ENCODE peak calls at places on chromosomes 11 and 22, in six cellular contexts. One of them, this sample, is unnamed.

GRCh38 chr11:130439160-130439519 is 9.3 kb upstream of the ADAMTS15 start:
- DNase-seq in endothelial cell of umbilical vein: no peak
- DNase-seq in AG10803: no peak
- DNase-seq in brain microvascular endothelial cell: no peak
- DNase-seq in retinal pigment epithelial cell: no peak
- DNase-seq in BE2C: no peak
- DNase-seq in this sample: no peak

GRCh38 chr22:25709758-25710157 is 32.2 kb upstream of the MYO18B start:
- DNase-seq in endothelial cell of umbilical vein: no peak
- DNase-seq in AG10803: no peak
- DNase-seq in brain microvascular endothelial cell: no peak
- DNase-seq in retinal pigment epithelial cell: no peak
- DNase-seq in BE2C: no peak
- DNase-seq in this sample: no peak

GRCh38 chr11:17013548-17014320 is 480 bp downstream of the PLEKHA7 start:
- DNase-seq in endothelial cell of umbilical vein: no peak
- DNase-seq in AG10803: no peak
- DNase-seq in brain microvascular endothelial cell: no peak
- DNase-seq in retinal pigment epithelial cell: no peak
- DNase-seq in BE2C: no peak
- DNase-seq in this sample: peak

GRCh38 chr22:32649515-32650200 is 151.8 kb upstream of the TIMP3 start:
- DNase-seq in endothelial cell of umbilical vein: no peak
- DNase-seq in AG10803: peak
- DNase-seq in brain microvascular endothelial cell: peak
- DNase-seq in retinal pigment epithelial cell: no peak
- DNase-seq in BE2C: no peak
- DNase-seq in this sample: peak

GRCh38 chr11:92152245-92152644 is 72.4 kb upstream of the FAT3 start:
- DNase-seq in endothelial cell of umbilical vein: no peak
- DNase-seq in AG10803: peak
- DNase-seq in brain microvascular endothelial cell: no peak
- DNase-seq in retinal pigment epithelial cell: no peak
- DNase-seq in BE2C: peak
- DNase-seq in this sample: no peak

GRCh38 chr11:43689167-43689566 is 8.6 kb downstream of the HSD17B12 start:
- DNase-seq in endothelial cell of umbilical vein: no peak
- DNase-seq in AG10803: no peak
- DNase-seq in brain microvascular endothelial cell: no peak
- DNase-seq in retinal pigment epithelial cell: no peak
- DNase-seq in BE2C: no peak
- DNase-seq in this sample: no peak

GRCh38 chr11:8731647-8732188 is 49.1 kb downstream of the RPL27A start:
- DNase-seq in endothelial cell of umbilical vein: no peak
- DNase-seq in AG10803: no peak
- DNase-seq in brain microvascular endothelial cell: no peak
- DNase-seq in retinal pigment epithelial cell: no peak
- DNase-seq in BE2C: no peak
- DNase-seq in this sample: no peak

GRCh38 chr11:125621995-125622394 is 3.0 kb upstream of the CHEK1 start:
- DNase-seq in endothelial cell of umbilical vein: peak
- DNase-seq in AG10803: peak
- DNase-seq in brain microvascular endothelial cell: no peak
- DNase-seq in retinal pigment epithelial cell: peak
- DNase-seq in BE2C: no peak
- DNase-seq in this sample: peak

GRCh38 chr11:30254307-30255298 is 23.8 kb downstream of the FSHB start:
- DNase-seq in endothelial cell of umbilical vein: no peak
- DNase-seq in AG10803: no peak
- DNase-seq in brain microvascular endothelial cell: peak
- DNase-seq in retinal pigment epithelial cell: no peak
- DNase-seq in BE2C: no peak
- DNase-seq in this sample: no peak

GRCh38 chr11:540583-541432 is 3.5 kb downstream of the LRRC56 start:
- DNase-seq in endothelial cell of umbilical vein: no peak
- DNase-seq in AG10803: no peak
- DNase-seq in brain microvascular endothelial cell: no peak
- DNase-seq in retinal pigment epithelial cell: no peak
- DNase-seq in BE2C: no peak
- DNase-seq in this sample: no peak

GRCh38 chr11:134508219-134508990 is 96.4 kb upstream of the B3GAT1 start:
- DNase-seq in endothelial cell of umbilical vein: no peak
- DNase-seq in AG10803: no peak
- DNase-seq in brain microvascular endothelial cell: no peak
- DNase-seq in retinal pigment epithelial cell: no peak
- DNase-seq in BE2C: no peak
- DNase-seq in this sample: no peak

GRCh38 chr11:99932684-99933083 is 754.4 kb upstream of the ARHGAP42 start:
- DNase-seq in endothelial cell of umbilical vein: no peak
- DNase-seq in AG10803: no peak
- DNase-seq in brain microvascular endothelial cell: no peak
- DNase-seq in retinal pigment epithelial cell: peak
- DNase-seq in BE2C: no peak
- DNase-seq in this sample: no peak

GRCh38 chr11:57751676-57752253 is at the start of gene BTBD18:
- DNase-seq in endothelial cell of umbilical vein: peak
- DNase-seq in AG10803: peak
- DNase-seq in brain microvascular endothelial cell: peak
- DNase-seq in retinal pigment epithelial cell: no peak
- DNase-seq in BE2C: peak
- DNase-seq in this sample: no peak

GRCh38 chr11:46075168-46075567 is 46.1 kb downstream of the PHF21A start:
- DNase-seq in endothelial cell of umbilical vein: peak
- DNase-seq in AG10803: peak
- DNase-seq in brain microvascular endothelial cell: peak
- DNase-seq in retinal pigment epithelial cell: peak
- DNase-seq in BE2C: no peak
- DNase-seq in this sample: peak

GRCh38 chr11:77396305-77396704 is 77.6 kb downstream of the PAK1 start:
- DNase-seq in endothelial cell of umbilical vein: no peak
- DNase-seq in AG10803: no peak
- DNase-seq in brain microvascular endothelial cell: no peak
- DNase-seq in retinal pigment epithelial cell: no peak
- DNase-seq in BE2C: no peak
- DNase-seq in this sample: no peak

GRCh38 chr22:22915670-22916035 is 28.0 kb downstream of the IGLL5 start:
- DNase-seq in endothelial cell of umbilical vein: no peak
- DNase-seq in AG10803: no peak
- DNase-seq in brain microvascular endothelial cell: no peak
- DNase-seq in retinal pigment epithelial cell: no peak
- DNase-seq in BE2C: no peak
- DNase-seq in this sample: no peak

GRCh38 chr11:119093951-119094815 is 7.5 kb downstream of the DPAGT1 start:
- DNase-seq in endothelial cell of umbilical vein: peak
- DNase-seq in AG10803: peak
- DNase-seq in brain microvascular endothelial cell: peak
- DNase-seq in retinal pigment epithelial cell: no peak
- DNase-seq in BE2C: peak
- DNase-seq in this sample: peak

GRCh38 chr11:119506436-119506835 is 83.5 kb upstream of the THY1 start:
- DNase-seq in endothelial cell of umbilical vein: no peak
- DNase-seq in AG10803: no peak
- DNase-seq in brain microvascular endothelial cell: no peak
- DNase-seq in retinal pigment epithelial cell: no peak
- DNase-seq in BE2C: peak
- DNase-seq in this sample: no peak

GRCh38 chr11:74860743-74861142 is 88.1 kb downstream of the XRRA1 start:
- DNase-seq in endothelial cell of umbilical vein: no peak
- DNase-seq in AG10803: no peak
- DNase-seq in brain microvascular endothelial cell: no peak
- DNase-seq in retinal pigment epithelial cell: no peak
- DNase-seq in BE2C: no peak
- DNase-seq in this sample: no peak

GRCh38 chr11:65559535-65559934 is 1.4 kb upstream of the LTBP3 start:
- DNase-seq in endothelial cell of umbilical vein: no peak
- DNase-seq in AG10803: no peak
- DNase-seq in brain microvascular endothelial cell: no peak
- DNase-seq in retinal pigment epithelial cell: no peak
- DNase-seq in BE2C: no peak
- DNase-seq in this sample: no peak

GRCh38 chr11:65558785-65559509 is 788 bp upstream of the LTBP3 start:
- DNase-seq in endothelial cell of umbilical vein: peak
- DNase-seq in AG10803: peak
- DNase-seq in brain microvascular endothelial cell: peak
- DNase-seq in retinal pigment epithelial cell: no peak
- DNase-seq in BE2C: no peak
- DNase-seq in this sample: peak

GRCh38 chr11:65557280-65558001 is 718 bp downstream of the LTBP3 start:
- DNase-seq in endothelial cell of umbilical vein: peak
- DNase-seq in AG10803: no peak
- DNase-seq in brain microvascular endothelial cell: no peak
- DNase-seq in retinal pigment epithelial cell: no peak
- DNase-seq in BE2C: no peak
- DNase-seq in this sample: peak

GRCh38 chr11:65556470-65557279 is 1.5 kb downstream of the LTBP3 start:
- DNase-seq in endothelial cell of umbilical vein: peak
- DNase-seq in AG10803: no peak
- DNase-seq in brain microvascular endothelial cell: no peak
- DNase-seq in retinal pigment epithelial cell: no peak
- DNase-seq in BE2C: no peak
- DNase-seq in this sample: no peak

DNA sequence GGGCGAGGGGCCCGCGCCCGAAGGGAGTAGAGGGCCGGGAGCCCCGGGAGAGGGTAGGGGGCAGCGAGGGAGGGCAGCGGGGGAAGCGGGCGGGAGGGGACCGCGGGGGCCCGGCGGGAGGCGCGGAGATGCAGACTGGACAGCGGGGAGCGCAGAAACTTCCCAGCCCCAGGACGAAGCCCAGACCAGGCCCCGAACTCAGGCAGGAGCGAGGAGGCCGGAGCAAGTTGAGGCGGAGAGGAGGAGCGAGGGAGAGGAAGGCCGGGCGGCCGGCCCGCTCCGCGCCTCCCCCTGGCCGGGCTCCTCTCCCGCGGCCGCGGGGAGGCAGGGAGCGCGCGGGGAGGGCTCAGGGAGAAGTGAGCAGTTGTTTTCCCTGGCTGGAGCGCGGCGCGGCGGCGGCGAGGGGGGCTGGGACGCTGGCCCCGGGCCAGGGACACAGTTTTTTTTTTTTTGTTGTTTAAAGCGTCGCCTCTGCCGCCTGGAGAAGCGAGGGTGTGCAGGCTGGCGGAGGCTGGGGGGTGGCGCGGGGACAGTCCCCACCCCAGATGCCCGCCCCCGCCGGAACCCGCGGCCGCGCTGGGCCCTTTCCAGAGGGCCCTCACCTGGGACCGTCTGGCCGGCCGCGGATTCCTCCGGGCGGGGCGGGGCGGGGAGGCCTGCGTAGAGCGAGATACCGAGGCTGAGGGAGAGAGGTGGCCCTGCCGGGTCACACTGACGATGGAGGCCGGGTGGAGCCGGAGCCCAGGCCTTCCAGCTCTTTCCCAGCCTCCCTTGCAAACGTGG is at the start of gene LTBP3:
- DNase-seq in endothelial cell of umbilical vein: peak
- DNase-seq in AG10803: peak
- DNase-seq in brain microvascular endothelial cell: peak
- DNase-seq in retinal pigment epithelial cell: no peak
- DNase-seq in BE2C: peak
- DNase-seq in this sample: peak
- H3K4me3 ChIP-seq in endothelial cell of umbilical vein: peak
- H3K4me3 ChIP-seq in AG10803: peak
- H3K4me3 ChIP-seq in brain microvascular endothelial cell: peak
- H3K4me3 ChIP-seq in retinal pigment epithelial cell: peak
- H3K4me3 ChIP-seq in BE2C: peak
- H3K4me3 ChIP-seq in this sample: peak

DNA sequence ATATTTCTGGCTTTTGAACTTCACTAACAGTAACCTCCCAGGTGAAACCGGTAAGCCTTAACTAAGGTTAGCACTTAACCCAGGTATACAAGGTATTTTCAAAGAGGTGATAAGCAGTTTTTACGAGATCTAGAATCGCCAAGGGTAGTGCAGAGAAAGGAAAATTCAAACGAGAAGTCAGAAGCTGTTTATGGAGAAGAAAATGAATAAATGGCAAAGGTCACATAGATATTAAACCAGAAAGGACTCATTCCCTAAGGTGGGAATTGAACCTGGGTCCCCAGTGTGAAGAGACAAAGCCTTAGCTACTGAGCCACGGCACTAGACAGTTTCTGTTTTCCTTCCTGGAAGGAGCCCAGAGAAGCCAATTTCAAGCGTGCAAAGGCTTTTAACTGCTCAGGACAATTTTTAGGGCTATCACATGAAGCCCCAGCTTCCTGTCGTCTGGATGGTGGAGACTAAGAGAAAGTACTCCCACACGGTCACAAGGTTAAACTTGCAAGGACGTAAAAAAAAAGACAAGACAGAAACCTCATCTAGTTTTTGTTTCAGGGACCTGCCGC is 5.7 kb upstream of the C1QTNF6 start:
- DNase-seq in endothelial cell of umbilical vein: peak
- DNase-seq in AG10803: peak
- DNase-seq in brain microvascular endothelial cell: no peak
- DNase-seq in retinal pigment epithelial cell: no peak
- DNase-seq in BE2C: peak
- DNase-seq in this sample: no peak
- TF ChIP-seq CTCF in endothelial cell of umbilical vein: no peak
- TF ChIP-seq CTCF in AG10803: no peak
- TF ChIP-seq CTCF in brain microvascular endothelial cell: no peak
- TF ChIP-seq CTCF in retinal pigment epithelial cell: no peak
- TF ChIP-seq CTCF in BE2C: no peak
- TF ChIP-seq CTCF in this sample: no peak

GRCh38 chr11:90134420-90135003 is at the start of gene NAALAD2:
- DNase-seq in endothelial cell of umbilical vein: peak
- DNase-seq in AG10803: peak
- DNase-seq in brain microvascular endothelial cell: peak
- DNase-seq in retinal pigment epithelial cell: peak
- DNase-seq in BE2C: peak
- DNase-seq in this sample: peak
- H3K4me3 ChIP-seq in endothelial cell of umbilical vein: peak
- H3K4me3 ChIP-seq in AG10803: peak
- H3K4me3 ChIP-seq in brain microvascular endothelial cell: peak
- H3K4me3 ChIP-seq in retinal pigment epithelial cell: peak
- H3K4me3 ChIP-seq in BE2C: peak
- H3K4me3 ChIP-seq in this sample: peak

DNA sequence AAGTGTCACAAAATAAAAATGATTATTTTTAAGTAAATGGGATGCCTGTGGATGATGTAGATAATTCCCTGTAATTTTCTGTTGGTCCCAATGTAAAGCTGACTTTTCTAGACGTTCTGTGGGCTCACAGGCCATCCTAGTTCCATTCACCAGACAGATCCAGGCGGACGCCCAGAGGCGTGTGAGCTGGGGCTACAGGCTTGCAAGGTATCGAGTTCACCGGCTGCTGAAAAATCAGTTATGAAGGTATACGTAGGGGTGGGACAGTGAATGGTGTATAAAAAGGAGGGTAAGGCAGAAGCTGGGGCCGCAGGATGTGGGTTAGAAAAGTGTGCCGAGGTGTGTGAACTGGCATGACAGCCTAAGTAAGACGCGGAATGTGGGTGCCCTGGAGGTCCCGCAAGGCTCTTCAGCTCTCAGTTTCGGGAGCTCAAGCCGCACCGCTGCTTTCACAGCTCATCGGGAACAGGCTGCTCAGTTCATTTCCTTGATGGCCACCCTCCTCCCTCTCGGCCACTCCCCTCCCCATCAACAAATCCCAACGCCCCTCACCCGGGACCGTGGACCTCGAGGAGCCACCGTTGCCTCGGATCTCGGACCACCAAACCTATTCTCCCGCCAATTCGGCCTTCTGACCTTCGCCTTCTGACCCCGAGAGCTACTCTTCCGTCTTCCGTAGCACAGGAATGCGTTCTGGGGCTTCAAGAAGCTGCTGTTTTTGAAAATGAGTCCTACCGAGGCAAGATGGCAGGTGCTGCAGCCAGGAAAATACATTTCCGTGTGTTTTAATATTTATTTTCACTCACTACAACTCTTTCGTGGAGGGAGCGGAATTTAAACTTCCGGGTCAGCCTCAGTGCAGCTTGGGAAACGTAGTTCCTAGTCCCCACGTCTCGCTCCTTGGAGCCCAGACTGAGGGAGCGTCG is at the start of gene XNDC1N:
- DNase-seq in endothelial cell of umbilical vein: peak
- DNase-seq in AG10803: no peak
- DNase-seq in brain microvascular endothelial cell: peak
- DNase-seq in retinal pigment epithelial cell: peak
- DNase-seq in BE2C: peak
- DNase-seq in this sample: peak
- TF ChIP-seq CTCF in endothelial cell of umbilical vein: no peak
- TF ChIP-seq CTCF in AG10803: no peak
- TF ChIP-seq CTCF in brain microvascular endothelial cell: no peak
- TF ChIP-seq CTCF in retinal pigment epithelial cell: no peak
- TF ChIP-seq CTCF in BE2C: no peak
- TF ChIP-seq CTCF in this sample: no peak